ENCODE peak calls at places on chromosomes 7 and 10, in seven cellular contexts. B is HL-60; Z is LHCN-M2; R is activated CD8-positive, alpha-beta memory T cell treated with anti-CD3 and anti-CD28 coated beads, Interleukin-2, amount 10 ng/mL, durations not matched to agents 7 days and 5 days; I is ELR; P is mucosa of gallbladder; V is HEK293T. C is an unnamed sample.

GRCh38 chr7:36090976-36091375 is 62.1 kb upstream of the EEPD1 start:
- DNase-seq in B (no peak), Z (peak), R (no peak), I (no peak), P (no peak), V (no peak), C (peak)

GRCh38 chr10:133079836-133080682 is 7.7 kb upstream of the ADGRA1 start:
- DNase-seq in B (no peak), Z (no peak), R (no peak), I (no peak), P (no peak), V (peak), C (no peak)

GRCh38 chr7:50588937-50589336 is 23.7 kb upstream of the DDC start:
- DNase-seq in B (peak), Z (no peak), R (no peak), I (peak), P (no peak), V (peak), C (peak)

GRCh38 chr10:126519188-126519587 is 130.9 kb upstream of the ADAM12 start:
- DNase-seq in B (no peak), Z (no peak), R (no peak), I (no peak), P (peak), V (no peak), C (no peak)

GRCh38 chr7:757741-758163 is 30.7 kb upstream of the PRKAR1B start:
- DNase-seq in B (no peak), Z (no peak), R (no peak), I (no peak), P (no peak), V (no peak), C (no peak)

GRCh38 chr7:150314639-150315239 is 8.4 kb upstream of the LRRC61 start:
- DNase-seq in B (no peak), Z (no peak), R (no peak), I (no peak), P (no peak), V (no peak), C (no peak)

GRCh38 chr10:93535293-93535692 is 31.2 kb upstream of the FFAR4 start:
- DNase-seq in B (no peak), Z (no peak), R (no peak), I (no peak), P (no peak), V (no peak), C (no peak)

GRCh38 chr7:158261362-158262235 is 326.0 kb downstream of the PTPRN2 start:
- DNase-seq in B (no peak), Z (no peak), R (no peak), I (no peak), P (no peak), V (no peak), C (no peak)

GRCh38 chr7:94375167-94375566 is 19.5 kb upstream of the COL1A2 start:
- DNase-seq in B (no peak), Z (peak), R (no peak), I (peak), P (peak), V (no peak), C (peak)

GRCh38 chr10:79061441-79062315 is 7.1 kb upstream of the ZMIZ1 start:
- DNase-seq in B (no peak), Z (no peak), R (no peak), I (no peak), P (no peak), V (no peak), C (no peak)

GRCh38 chr7:102106625-102107024 is 180.0 kb upstream of the SH2B2 start:
- DNase-seq in B (no peak), Z (no peak), R (no peak), I (no peak), P (no peak), V (no peak), C (peak)

GRCh38 chr7:123635551-123636359 is 19.9 kb upstream of the LMOD2 start:
- DNase-seq in B (no peak), Z (peak), R (no peak), I (peak), P (no peak), V (peak), C (peak)

GRCh38 chr10:3783313-3783689 is 1.7 kb downstream of the KLF6 start:
- DNase-seq in B (peak), Z (peak), R (peak), I (peak), P (peak), V (peak), C (peak)

GRCh38 chr10:95314519-95314918 is 23.7 kb upstream of the PDLIM1 start:
- DNase-seq in B (no peak), Z (no peak), R (peak), I (no peak), P (no peak), V (no peak), C (no peak)

GRCh38 chr7:37571806-37572205 is 111.8 kb upstream of the GPR141 start:
- DNase-seq in B (no peak), Z (no peak), R (no peak), I (no peak), P (no peak), V (no peak), C (no peak)

GRCh38 chr7:93327006-93327633 is 95.0 kb downstream of the VPS50 start:
- DNase-seq in B (no peak), Z (peak), R (no peak), I (peak), P (no peak), V (no peak), C (peak)

GRCh38 chr10:49175587-49176309 is 12.4 kb downstream of the TMEM273 start:
- DNase-seq in B (no peak), Z (no peak), R (no peak), I (no peak), P (peak), V (no peak), C (no peak)

GRCh38 chr10:3099291-3100092 is 32.1 kb downstream of the PFKP start:
- DNase-seq in B (no peak), Z (peak), R (no peak), I (peak), P (no peak), V (no peak), C (no peak)

GRCh38 chr7:148255333-148255732 is 335.2 kb upstream of the C7orf33 start:
- DNase-seq in B (no peak), Z (no peak), R (no peak), I (peak), P (no peak), V (no peak), C (no peak)

GRCh38 chr7:130009848-130010688 is 41.1 kb downstream of the ZC3HC1 start:
- DNase-seq in B (no peak), Z (peak), R (peak), I (peak), P (no peak), V (no peak), C (peak)

GRCh38 chr7:116809636-116810266 is 52.6 kb upstream of the CAPZA2 start:
- DNase-seq in B (peak), Z (peak), R (no peak), I (peak), P (peak), V (peak), C (peak)

GRCh38 chr7:79337722-79338121 is 115.7 kb downstream of the MAGI2 start:
- DNase-seq in B (no peak), Z (no peak), R (no peak), I (no peak), P (no peak), V (no peak), C (no peak)

GRCh38 chr10:9828110-9828509 is 1189.6 kb upstream of the CELF2 start:
- DNase-seq in B (no peak), Z (no peak), R (no peak), I (no peak), P (no peak), V (no peak), C (no peak)

GRCh38 chr7:64541438-64542359 is 21.2 kb downstream of the ZNF680 start:
- DNase-seq in B (no peak), Z (peak), R (no peak), I (peak), P (no peak), V (no peak), C (peak)

GRCh38 chr7:19665399-19666008 is 43.3 kb downstream of the POLR1F start:
- DNase-seq in B (no peak), Z (peak), R (no peak), I (peak), P (no peak), V (peak), C (peak)

GRCh38 chr7:137342751-137343482 is 616 bp downstream of the PTN start:
- DNase-seq in B (no peak), Z (no peak), R (no peak), I (no peak), P (no peak), V (no peak), C (no peak)

GRCh38 chr10:121131426-121132277 is 280.5 kb downstream of the WDR11 start:
- DNase-seq in B (no peak), Z (no peak), R (no peak), I (no peak), P (no peak), V (no peak), C (no peak)

GRCh38 chr7:115359119-115359518 is 437.2 kb downstream of the MDFIC start:
- DNase-seq in B (no peak), Z (no peak), R (no peak), I (no peak), P (no peak), V (no peak), C (no peak)

GRCh38 chr7:48250441-48250951 is 79.2 kb downstream of the ABCA13 start:
- DNase-seq in B (no peak), Z (peak), R (no peak), I (peak), P (no peak), V (no peak), C (peak)

GRCh38 chr7:2191026-2191425 is 41.7 kb downstream of the MAD1L1 start:
- DNase-seq in B (no peak), Z (no peak), R (no peak), I (no peak), P (no peak), V (no peak), C (peak)

GRCh38 chr10:75269605-75270004 is 33.8 kb upstream of the COMTD1 start:
- DNase-seq in B (no peak), Z (no peak), R (no peak), I (no peak), P (no peak), V (no peak), C (no peak)

GRCh38 chr7:44738031-44738730 is 10.5 kb upstream of the ZMIZ2 start:
- DNase-seq in B (no peak), Z (peak), R (no peak), I (no peak), P (no peak), V (no peak), C (no peak)

GRCh38 chr7:14233898-14234174 is 244.4 kb upstream of the ETV1 start:
- DNase-seq in B (no peak), Z (no peak), R (no peak), I (no peak), P (no peak), V (no peak), C (no peak)

GRCh38 chr7:44073664-44074348 is 8.4 kb upstream of the PGAM2 start:
- DNase-seq in B (peak), Z (peak), R (peak), I (peak), P (peak), V (no peak), C (peak)

GRCh38 chr10:63214586-63214985 is 81.5 kb downstream of the NRBF2 start:
- DNase-seq in B (no peak), Z (no peak), R (no peak), I (no peak), P (no peak), V (no peak), C (no peak)

GRCh38 chr7:93913197-93913596 is 6.8 kb downstream of the GNGT1 start:
- DNase-seq in B (no peak), Z (no peak), R (no peak), I (no peak), P (no peak), V (no peak), C (no peak)